ENCODE peak calls at places on chromosomes 2 and 18, in ten cellular contexts. One of them, this sample, is unnamed. For H3K36me3, the result is how much of the 10 kb centered on the place peaks cover.

GRCh38 chr2:230541934-230542380 is 126.0 kb downstream of the SP100 start:
- DNase-seq in IMR-90: peak
- DNase-seq in mammary epithelial cell: peak
- DNase-seq in pancreas: no peak
- DNase-seq in BE2C: no peak
- DNase-seq in tibial artery: no peak
- DNase-seq in mucosa of descending colon: no peak
- DNase-seq in Panc1: no peak
- DNase-seq in right atrium auricular region: no peak
- DNase-seq in naive thymus-derived CD4-positive, alpha-beta T cell: no peak
- DNase-seq in this sample: no peak

GRCh38 chr18:55918449-55918848 is 330.5 kb upstream of the TCF4 start:
- DNase-seq in naive thymus-derived CD4-positive, alpha-beta T cell: no peak
- DNase-seq in BE2C: no peak
- DNase-seq in mucosa of descending colon: no peak
- DNase-seq in tibial artery: no peak
- DNase-seq in Panc1: no peak
- DNase-seq in right atrium auricular region: no peak
- DNase-seq in pancreas: no peak
- DNase-seq in IMR-90: peak
- DNase-seq in mammary epithelial cell: no peak
- DNase-seq in this sample: no peak

GRCh38 chr2:197131558-197131855 is 179.1 kb downstream of the ANKRD44 start:
- DNase-seq in tibial artery: no peak
- DNase-seq in naive thymus-derived CD4-positive, alpha-beta T cell: no peak
- DNase-seq in mucosa of descending colon: no peak
- DNase-seq in mammary epithelial cell: no peak
- DNase-seq in right atrium auricular region: no peak
- DNase-seq in BE2C: no peak
- DNase-seq in pancreas: no peak
- DNase-seq in IMR-90: no peak
- DNase-seq in Panc1: no peak
- DNase-seq in this sample: no peak

GRCh38 chr18:51236225-51236624 is 38.7 kb upstream of the MEX3C start:
- DNase-seq in naive thymus-derived CD4-positive, alpha-beta T cell: no peak
- DNase-seq in Panc1: no peak
- DNase-seq in pancreas: no peak
- DNase-seq in tibial artery: no peak
- DNase-seq in mucosa of descending colon: no peak
- DNase-seq in mammary epithelial cell: peak
- DNase-seq in BE2C: peak
- DNase-seq in right atrium auricular region: no peak
- DNase-seq in IMR-90: peak
- DNase-seq in this sample: peak

GRCh38 chr18:48201952-48202898 is 207.0 kb downstream of the ZBTB7C start:
- DNase-seq in IMR-90: no peak
- DNase-seq in naive thymus-derived CD4-positive, alpha-beta T cell: no peak
- DNase-seq in Panc1: no peak
- DNase-seq in mucosa of descending colon: no peak
- DNase-seq in right atrium auricular region: no peak
- DNase-seq in mammary epithelial cell: no peak
- DNase-seq in BE2C: no peak
- DNase-seq in tibial artery: no peak
- DNase-seq in pancreas: no peak
- DNase-seq in this sample: no peak

GRCh38 chr2:38074775-38075435 is 1.0 kb downstream of the CYP1B1 start:
- DNase-seq in BE2C: no peak
- DNase-seq in naive thymus-derived CD4-positive, alpha-beta T cell: no peak
- DNase-seq in Panc1: no peak
- DNase-seq in mammary epithelial cell: no peak
- DNase-seq in right atrium auricular region: no peak
- DNase-seq in IMR-90: no peak
- DNase-seq in tibial artery: no peak
- DNase-seq in pancreas: peak
- DNase-seq in mucosa of descending colon: peak
- DNase-seq in this sample: no peak

GRCh38 chr2:53473236-53473635 is 294.4 kb upstream of the CHAC2 start:
- DNase-seq in mucosa of descending colon: no peak
- DNase-seq in tibial artery: no peak
- DNase-seq in IMR-90: no peak
- DNase-seq in mammary epithelial cell: no peak
- DNase-seq in BE2C: peak
- DNase-seq in naive thymus-derived CD4-positive, alpha-beta T cell: no peak
- DNase-seq in right atrium auricular region: no peak
- DNase-seq in pancreas: no peak
- DNase-seq in Panc1: no peak
- DNase-seq in this sample: no peak

GRCh38 chr18:62399781-62400308 is 74.7 kb downstream of the TNFRSF11A start:
- DNase-seq in mucosa of descending colon: no peak
- DNase-seq in naive thymus-derived CD4-positive, alpha-beta T cell: no peak
- DNase-seq in Panc1: peak
- DNase-seq in tibial artery: no peak
- DNase-seq in pancreas: no peak
- DNase-seq in mammary epithelial cell: peak
- DNase-seq in right atrium auricular region: no peak
- DNase-seq in BE2C: no peak
- DNase-seq in IMR-90: no peak
- DNase-seq in this sample: no peak

GRCh38 chr2:207463433-207463832 is 66.3 kb upstream of the CREB1 start:
- DNase-seq in tibial artery: no peak
- DNase-seq in mammary epithelial cell: no peak
- DNase-seq in naive thymus-derived CD4-positive, alpha-beta T cell: no peak
- DNase-seq in right atrium auricular region: no peak
- DNase-seq in BE2C: no peak
- DNase-seq in IMR-90: no peak
- DNase-seq in Panc1: no peak
- DNase-seq in mucosa of descending colon: no peak
- DNase-seq in pancreas: no peak
- DNase-seq in this sample: no peak

DNA sequence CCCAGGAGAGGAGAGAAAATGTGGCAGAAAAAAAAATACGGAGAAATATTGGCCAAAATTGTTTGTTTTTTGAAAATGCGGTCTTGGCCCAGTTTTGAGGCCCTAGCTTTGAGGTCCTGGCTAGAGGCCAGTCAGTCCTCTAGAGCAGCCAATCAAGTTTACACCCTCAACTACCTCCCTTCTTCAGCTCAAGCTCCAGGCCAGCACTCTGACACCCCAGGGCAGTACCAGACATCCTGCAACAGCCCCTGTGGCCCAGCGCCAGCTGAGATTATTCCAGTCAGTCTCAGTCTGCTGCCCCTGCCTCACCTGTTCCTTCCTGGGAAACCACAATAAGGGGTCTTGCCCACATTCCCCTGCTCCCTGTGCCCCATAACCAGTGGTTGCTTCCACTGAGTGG is 107.7 kb downstream of the UGGT1 start:
- DNase-seq in pancreas: no peak
- DNase-seq in mammary epithelial cell: no peak
- DNase-seq in Panc1: no peak
- DNase-seq in BE2C: peak
- DNase-seq in tibial artery: no peak
- DNase-seq in IMR-90: no peak
- DNase-seq in naive thymus-derived CD4-positive, alpha-beta T cell: no peak
- DNase-seq in right atrium auricular region: no peak
- DNase-seq in mucosa of descending colon: no peak
- DNase-seq in this sample: no peak
- H3K4me3 ChIP-seq in pancreas: no peak
- H3K4me3 ChIP-seq in mammary epithelial cell: no peak
- H3K4me3 ChIP-seq in Panc1: no peak
- H3K4me3 ChIP-seq in BE2C: no peak
- H3K4me3 ChIP-seq in tibial artery: no peak
- H3K4me3 ChIP-seq in IMR-90: no peak
- H3K4me3 ChIP-seq in naive thymus-derived CD4-positive, alpha-beta T cell: no peak
- H3K4me3 ChIP-seq in right atrium auricular region: no peak
- H3K4me3 ChIP-seq in mucosa of descending colon: no peak
- H3K4me3 ChIP-seq in this sample: no peak

GRCh38 chr2:24756789-24757188 is 36.4 kb downstream of the PTRHD1 start:
- DNase-seq in tibial artery: no peak
- DNase-seq in Panc1: no peak
- DNase-seq in mucosa of descending colon: no peak
- DNase-seq in naive thymus-derived CD4-positive, alpha-beta T cell: no peak
- DNase-seq in mammary epithelial cell: no peak
- DNase-seq in right atrium auricular region: no peak
- DNase-seq in BE2C: no peak
- DNase-seq in pancreas: no peak
- DNase-seq in IMR-90: no peak
- DNase-seq in this sample: no peak
- H3K36me3 ChIP-seq in tibial artery: half or more
- H3K36me3 ChIP-seq in Panc1: under half
- H3K36me3 ChIP-seq in mucosa of descending colon: under half
- H3K36me3 ChIP-seq in naive thymus-derived CD4-positive, alpha-beta T cell: under half
- H3K36me3 ChIP-seq in mammary epithelial cell: under half
- H3K36me3 ChIP-seq in right atrium auricular region: half or more
- H3K36me3 ChIP-seq in BE2C: under half
- H3K36me3 ChIP-seq in pancreas: half or more
- H3K36me3 ChIP-seq in IMR-90: under half
- H3K36me3 ChIP-seq in this sample: under half

GRCh38 chr2:204544961-204545860 is at the start of gene PARD3B:
- DNase-seq in Panc1: no peak
- DNase-seq in pancreas: peak
- DNase-seq in mucosa of descending colon: peak
- DNase-seq in tibial artery: peak
- DNase-seq in right atrium auricular region: peak
- DNase-seq in naive thymus-derived CD4-positive, alpha-beta T cell: no peak
- DNase-seq in IMR-90: peak
- DNase-seq in BE2C: peak
- DNase-seq in mammary epithelial cell: peak
- DNase-seq in this sample: no peak
- H3K4me3 ChIP-seq in Panc1: peak
- H3K4me3 ChIP-seq in pancreas: peak
- H3K4me3 ChIP-seq in mucosa of descending colon: peak
- H3K4me3 ChIP-seq in tibial artery: peak
- H3K4me3 ChIP-seq in right atrium auricular region: peak
- H3K4me3 ChIP-seq in naive thymus-derived CD4-positive, alpha-beta T cell: peak
- H3K4me3 ChIP-seq in IMR-90: peak
- H3K4me3 ChIP-seq in BE2C: peak
- H3K4me3 ChIP-seq in mammary epithelial cell: peak
- H3K4me3 ChIP-seq in this sample: peak

GRCh38 chr18:74501386-74501785 is 5.2 kb downstream of the CNDP2 start:
- DNase-seq in pancreas: no peak
- DNase-seq in tibial artery: peak
- DNase-seq in naive thymus-derived CD4-positive, alpha-beta T cell: no peak
- DNase-seq in IMR-90: no peak
- DNase-seq in BE2C: no peak
- DNase-seq in mucosa of descending colon: no peak
- DNase-seq in right atrium auricular region: no peak
- DNase-seq in Panc1: no peak
- DNase-seq in mammary epithelial cell: peak
- DNase-seq in this sample: no peak
- H3K36me3 ChIP-seq in pancreas: under half
- H3K36me3 ChIP-seq in tibial artery: half or more
- H3K36me3 ChIP-seq in naive thymus-derived CD4-positive, alpha-beta T cell: under half
- H3K36me3 ChIP-seq in IMR-90: under half
- H3K36me3 ChIP-seq in BE2C: under half
- H3K36me3 ChIP-seq in mucosa of descending colon: under half
- H3K36me3 ChIP-seq in right atrium auricular region: under half
- H3K36me3 ChIP-seq in Panc1: under half
- H3K36me3 ChIP-seq in mammary epithelial cell: under half
- H3K36me3 ChIP-seq in this sample: under half

GRCh38 chr2:239824866-239825704 is 200.1 kb downstream of the NDUFA10 start:
- DNase-seq in mammary epithelial cell: no peak
- DNase-seq in Panc1: no peak
- DNase-seq in mucosa of descending colon: no peak
- DNase-seq in tibial artery: peak
- DNase-seq in pancreas: peak
- DNase-seq in BE2C: no peak
- DNase-seq in naive thymus-derived CD4-positive, alpha-beta T cell: no peak
- DNase-seq in IMR-90: no peak
- DNase-seq in right atrium auricular region: peak
- DNase-seq in this sample: no peak
- H3K4me3 ChIP-seq in mammary epithelial cell: no peak
- H3K4me3 ChIP-seq in Panc1: no peak
- H3K4me3 ChIP-seq in mucosa of descending colon: no peak
- H3K4me3 ChIP-seq in tibial artery: no peak
- H3K4me3 ChIP-seq in pancreas: no peak
- H3K4me3 ChIP-seq in BE2C: no peak
- H3K4me3 ChIP-seq in naive thymus-derived CD4-positive, alpha-beta T cell: no peak
- H3K4me3 ChIP-seq in IMR-90: no peak
- H3K4me3 ChIP-seq in right atrium auricular region: no peak
- H3K4me3 ChIP-seq in this sample: no peak

GRCh38 chr2:127498386-127498785 is 27.9 kb downstream of the IWS1 start:
- DNase-seq in IMR-90: peak
- DNase-seq in BE2C: no peak
- DNase-seq in mammary epithelial cell: no peak
- DNase-seq in mucosa of descending colon: no peak
- DNase-seq in Panc1: no peak
- DNase-seq in naive thymus-derived CD4-positive, alpha-beta T cell: no peak
- DNase-seq in tibial artery: no peak
- DNase-seq in pancreas: no peak
- DNase-seq in right atrium auricular region: no peak
- DNase-seq in this sample: no peak
- H3K36me3 ChIP-seq in IMR-90: under half
- H3K36me3 ChIP-seq in BE2C: under half
- H3K36me3 ChIP-seq in mammary epithelial cell: under half
- H3K36me3 ChIP-seq in mucosa of descending colon: under half
- H3K36me3 ChIP-seq in Panc1: half or more
- H3K36me3 ChIP-seq in naive thymus-derived CD4-positive, alpha-beta T cell: under half
- H3K36me3 ChIP-seq in tibial artery: under half
- H3K36me3 ChIP-seq in pancreas: under half
- H3K36me3 ChIP-seq in right atrium auricular region: half or more
- H3K36me3 ChIP-seq in this sample: under half

DNA sequence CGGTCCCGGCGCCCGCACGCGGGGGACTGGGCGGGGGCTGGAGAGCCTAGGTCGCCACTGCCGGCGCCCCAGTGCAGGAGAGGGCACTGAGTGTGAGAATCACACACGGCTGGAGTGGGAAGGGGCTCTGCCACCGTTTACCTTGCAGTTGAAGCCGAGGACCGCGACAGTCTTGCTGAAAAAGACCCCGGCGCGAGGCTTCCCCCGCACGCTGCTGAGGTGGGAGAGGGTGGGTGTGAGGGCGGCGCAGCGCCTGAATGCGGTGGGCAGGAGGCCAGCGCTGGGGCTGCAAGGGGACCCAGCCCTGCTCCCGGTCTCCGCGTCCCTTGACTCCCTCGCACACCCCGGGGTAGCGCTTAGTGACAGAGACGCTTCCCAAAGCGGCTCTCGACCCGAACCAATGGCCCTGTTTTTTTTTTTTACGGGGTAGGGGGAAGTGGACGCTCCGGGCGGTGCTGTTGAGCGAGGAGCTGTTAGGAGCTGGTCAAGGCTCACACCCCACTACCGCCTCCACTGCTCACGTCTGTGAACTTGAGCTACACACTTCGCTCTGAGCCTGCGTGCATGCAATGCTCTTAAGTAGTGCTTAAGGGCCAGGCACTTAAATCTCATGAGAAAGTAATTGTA is 794 bp downstream of the NOTO start:
- DNase-seq in naive thymus-derived CD4-positive, alpha-beta T cell: no peak
- DNase-seq in mucosa of descending colon: no peak
- DNase-seq in IMR-90: no peak
- DNase-seq in Panc1: no peak
- DNase-seq in pancreas: no peak
- DNase-seq in mammary epithelial cell: no peak
- DNase-seq in tibial artery: no peak
- DNase-seq in right atrium auricular region: no peak
- DNase-seq in BE2C: no peak
- DNase-seq in this sample: no peak
- H3K4me3 ChIP-seq in naive thymus-derived CD4-positive, alpha-beta T cell: no peak
- H3K4me3 ChIP-seq in mucosa of descending colon: no peak
- H3K4me3 ChIP-seq in IMR-90: no peak
- H3K4me3 ChIP-seq in Panc1: no peak
- H3K4me3 ChIP-seq in pancreas: no peak
- H3K4me3 ChIP-seq in mammary epithelial cell: no peak
- H3K4me3 ChIP-seq in tibial artery: peak
- H3K4me3 ChIP-seq in right atrium auricular region: no peak
- H3K4me3 ChIP-seq in BE2C: no peak
- H3K4me3 ChIP-seq in this sample: no peak